ENCODE peak calls at places on chromosomes 1 and 21, in nine cellular contexts. N is GM23338; D is HL-60; Z is colonic mucosa; X is body of pancreas; M is left ventricle myocardium inferior; Y is lower leg skin; I is CD4-positive, alpha-beta T cell; O is coronary artery. R is an unnamed sample.

GRCh38 chr21:37342046-37342632 is 24.4 kb upstream of the DYRK1A start:
- DNase-seq in Y (no peak), I (no peak), Z (no peak), M (no peak), D (no peak), O (no peak), N (no peak), X (no peak), R (no peak)

GRCh38 chr1:157151068-157151467 is 12.9 kb upstream of the ETV3 start:
- DNase-seq in Y (no peak), I (no peak), Z (no peak), X (no peak), O (no peak), M (no peak), D (no peak), N (no peak), R (no peak)

GRCh38 chr21:34815831-34816700 is 147.3 kb downstream of the CLIC6 start:
- DNase-seq in M (no peak), Z (peak), D (no peak), O (no peak), X (no peak), I (no peak), N (no peak), Y (no peak), R (no peak)

GRCh38 chr1:7008975-7009740 is 223.9 kb downstream of the CAMTA1 start:
- DNase-seq in M (no peak), O (no peak), D (no peak), Z (no peak), X (no peak), I (no peak), Y (no peak), N (no peak), R (no peak)

GRCh38 chr21:31554511-31555022 is 104.9 kb upstream of the SOD1 start:
- DNase-seq in M (no peak), N (peak), O (no peak), D (no peak), X (no peak), Z (no peak), I (no peak), Y (no peak), R (no peak)

GRCh38 chr1:184823080-184823479 is 68.4 kb upstream of the EDEM3 start:
- DNase-seq in Y (no peak), M (no peak), X (no peak), O (no peak), N (no peak), I (no peak), D (no peak), Z (no peak), R (no peak)

GRCh38 chr1:93723101-93723500 is 41.5 kb upstream of the BCAR3 start:
- DNase-seq in X (no peak), M (peak), O (no peak), Z (no peak), D (no peak), N (no peak), Y (no peak), I (no peak), R (no peak)

GRCh38 chr1:235304549-235305451 is 23.2 kb downstream of the ARID4B start:
- DNase-seq in O (no peak), M (no peak), I (no peak), X (peak), D (peak), Y (no peak), N (no peak), Z (no peak), R (no peak)

GRCh38 chr1:155968670-155969069 is 9.7 kb downstream of the ARHGEF2 start:
- DNase-seq in Z (no peak), D (no peak), O (no peak), N (no peak), Y (no peak), I (no peak), M (peak), X (no peak), R (no peak)

GRCh38 chr1:236868625-236869467 is 73.8 kb downstream of the MTR start:
- DNase-seq in M (no peak), Z (peak), X (peak), I (peak), O (no peak), Y (no peak), D (peak), N (peak), R (no peak)

GRCh38 chr1:59290173-59290954 is 6.5 kb upstream of the FGGY start:
- DNase-seq in Z (peak), D (peak), O (no peak), M (no peak), N (peak), I (no peak), X (peak), Y (no peak), R (peak)

GRCh38 chr1:230274254-230274653 is 151.9 kb downstream of the PGBD5 start:
- DNase-seq in O (peak), X (no peak), N (no peak), I (no peak), D (no peak), M (no peak), Z (no peak), Y (no peak), R (no peak)

GRCh38 chr1:53047737-53048344 is 14.2 kb upstream of the PODN start:
- DNase-seq in D (no peak), Z (no peak), O (no peak), M (no peak), X (no peak), Y (no peak), N (no peak), I (no peak), R (no peak)

GRCh38 chr1:220012259-220012658 is 34.0 kb downstream of the EPRS1 start:
- DNase-seq in Z (no peak), Y (no peak), D (no peak), X (no peak), N (no peak), O (no peak), M (no peak), I (no peak), R (no peak)

GRCh38 chr1:226624526-226624925 is 76.0 kb downstream of the STUM start:
- DNase-seq in Z (no peak), N (no peak), X (no peak), O (peak), D (no peak), M (no peak), Y (no peak), I (no peak), R (no peak)

GRCh38 chr1:32753532-32754281 is 51.1 kb upstream of the SYNC start:
- DNase-seq in I (peak), M (peak), X (peak), O (no peak), Y (no peak), Z (peak), N (peak), D (peak), R (no peak)

GRCh38 chr1:159091547-159092397 is 15.2 kb upstream of the AIM2 start:
- DNase-seq in I (no peak), O (no peak), M (no peak), N (no peak), Y (no peak), X (no peak), D (peak), Z (no peak), R (peak)

GRCh38 chr21:39869141-39869818 is 2.0 kb downstream of the PCP4 start:
- DNase-seq in Z (no peak), O (no peak), N (no peak), I (no peak), D (no peak), M (no peak), X (peak), Y (no peak), R (no peak)

GRCh38 chr1:42005530-42005929 is 86.8 kb upstream of the HIVEP3 start:
- DNase-seq in Z (no peak), I (no peak), M (no peak), N (no peak), X (no peak), D (no peak), Y (no peak), O (no peak), R (no peak)

GRCh38 chr1:248807067-248807737 is 18.5 kb downstream of the SH3BP5L start:
- DNase-seq in Z (peak), M (peak), D (peak), Y (no peak), O (no peak), I (peak), N (peak), X (peak), R (peak)

GRCh38 chr21:35202431-35202830 is 153.3 kb upstream of the RUNX1 start:
- DNase-seq in D (no peak), N (no peak), I (no peak), Z (no peak), O (no peak), M (no peak), Y (no peak), X (no peak), R (no peak)

GRCh38 chr1:152646656-152647055 is 16.5 kb upstream of the LCE2D start:
- DNase-seq in X (no peak), N (no peak), Z (no peak), M (no peak), O (no peak), D (no peak), Y (no peak), I (no peak), R (no peak)

GRCh38 chr1:195415584-195415983 is 1192.7 kb downstream of the KCNT2 start:
- DNase-seq in O (no peak), Z (no peak), M (no peak), Y (no peak), N (no peak), I (no peak), D (no peak), X (no peak), R (no peak)

GRCh38 chr1:63523738-63524137 is 413 bp downstream of the EFCAB7 start:
- DNase-seq in O (no peak), Z (peak), I (no peak), M (no peak), Y (no peak), X (no peak), N (peak), D (no peak), R (no peak)

GRCh38 chr1:63524166-63524565 is 841 bp downstream of the EFCAB7 start:
- DNase-seq in X (no peak), N (no peak), Z (no peak), D (no peak), O (no peak), M (no peak), I (no peak), Y (no peak), R (no peak)

GRCh38 chr1:63522891-63523728 is at the start of the genes EFCAB7 and ITGB3BP:
- DNase-seq in Y (peak), Z (peak), M (peak), O (peak), D (peak), X (peak), N (peak), I (peak), R (peak)
- TF ChIP-seq CTCF in Y (no peak), Z (no peak), M (no peak), O (no peak), D (no peak), X (no peak), N (no peak), I (no peak), R (no peak)

DNA sequence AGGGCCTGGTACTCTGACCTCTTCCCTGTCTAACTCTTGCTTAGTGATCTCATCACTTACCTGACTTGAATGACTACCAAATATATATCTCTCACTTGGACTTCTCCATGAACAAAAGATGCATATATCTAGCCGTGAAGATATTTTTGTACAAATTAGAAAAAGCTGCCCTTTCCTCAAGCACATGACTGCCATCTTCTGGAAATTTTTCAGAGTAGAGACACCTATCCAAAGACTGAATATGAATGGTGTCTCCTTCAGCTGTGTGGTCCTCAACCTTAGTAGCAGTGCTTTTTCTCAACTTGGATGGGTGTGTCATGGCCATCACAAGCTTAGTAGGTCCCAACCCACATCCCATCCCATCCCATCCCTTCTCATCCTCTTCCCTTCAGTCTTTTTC is 142.3 kb downstream of the DNM3 start:
- DNase-seq in O (no peak), D (no peak), M (no peak), Z (no peak), Y (no peak), N (no peak), I (no peak), X (no peak), R (no peak)
- TF ChIP-seq CTCF in O (no peak), D (no peak), M (peak), Z (peak), Y (no peak), N (peak), I (no peak), X (no peak), R (no peak)

GRCh38 chr1:179121159-179121938 is 39.5 kb downstream of the TOR3A start:
- DNase-seq in N (peak), O (no peak), X (peak), Y (no peak), Z (peak), M (no peak), D (peak), I (peak), R (no peak)
- TF ChIP-seq CTCF in N (peak), O (peak), X (peak), Y (no peak), Z (peak), M (peak), D (peak), I (peak), R (peak)

DNA sequence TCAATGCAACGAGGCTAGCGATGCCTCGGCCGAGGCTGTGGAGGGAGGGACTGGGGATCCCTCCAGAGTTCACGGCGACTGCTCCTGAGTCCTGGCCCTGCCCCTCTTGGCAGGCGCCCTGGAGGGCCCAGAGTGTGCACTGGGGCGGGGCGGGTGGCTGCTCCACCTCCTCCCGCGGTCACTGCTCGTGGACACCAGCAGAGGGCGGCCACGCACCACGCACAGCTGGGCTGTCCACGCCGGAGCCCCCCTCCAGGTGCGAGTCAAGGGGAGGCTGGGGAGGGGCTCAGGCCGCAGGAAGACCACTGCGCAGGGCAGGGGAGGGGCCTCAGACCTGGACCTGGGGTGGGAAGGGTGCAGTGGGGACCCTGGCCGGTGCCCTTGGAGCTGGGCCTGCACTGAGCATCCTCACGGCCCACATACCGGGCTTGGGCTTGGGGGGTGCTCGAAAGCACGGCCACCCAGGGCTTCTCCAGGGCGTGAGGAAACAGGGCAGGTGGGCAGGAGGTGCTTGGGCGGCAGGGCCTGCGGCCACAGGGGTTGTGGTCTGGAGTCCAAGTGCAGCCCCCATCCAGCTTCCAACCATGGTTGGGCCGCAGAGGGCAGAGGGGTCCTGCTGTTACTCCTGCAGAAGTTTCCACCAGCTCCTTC is 20.6 kb upstream of the TTC34 start:
- DNase-seq in Y (no peak), N (peak), D (no peak), X (peak), M (peak), O (no peak), I (peak), Z (peak), R (no peak)
- TF ChIP-seq CTCF in Y (no peak), N (peak), D (no peak), X (peak), M (peak), O (peak), I (peak), Z (peak), R (peak)

GRCh38 chr1:188476606-188477005 is 1647.9 kb downstream of the PLA2G4A start:
- DNase-seq in O (no peak), Y (no peak), D (no peak), X (no peak), I (no peak), Z (no peak), M (no peak), N (no peak), R (no peak)
- TF ChIP-seq CTCF in O (no peak), Y (no peak), D (no peak), X (no peak), I (no peak), Z (no peak), M (no peak), N (no peak), R (no peak)

R was measured in CD14-positive monocyte.